ENCODE peak calls at places on chromosomes 2 and 18, in four cellular contexts. M, W, U and F are unnamed samples.

GRCh38 chr2:96869281-96869823 is 528 bp downstream of the SEMA4C start:
- DNase-seq in M (peak; percentile 85), W (no peak), U (peak; percentile 92), F (peak; percentile 64)

GRCh38 chr18:10526211-10526949 is 553 bp downstream of the NAPG start:
- DNase-seq in M (peak; percentile 69), W (peak; percentile 75), U (peak; percentile 83), F (peak; percentile 60)

GRCh38 chr2:240927390-240927781 is 21.2 kb downstream of the CROCC2 start:
- DNase-seq in M (no peak), W (no peak), U (no peak), F (no peak)

GRCh38 chr2:68193774-68194372 is 36.2 kb downstream of the PNO1 start:
- DNase-seq in M (no peak), W (no peak), U (no peak), F (no peak)

GRCh38 chr2:35548171-35548570 is 807.4 kb upstream of the CRIM1 start:
- DNase-seq in M (no peak), W (no peak), U (no peak), F (no peak)

GRCh38 chr18:56576826-56577573 is 61.4 kb downstream of the TXNL1 start:
- DNase-seq in M (no peak), W (no peak), U (no peak), F (peak; percentile 64)

GRCh38 chr18:26406854-26407517 is 141.4 kb downstream of the KCTD1 start:
- DNase-seq in M (no peak), W (no peak), U (no peak), F (no peak)

GRCh38 chr2:99520813-99521212 is 31.0 kb upstream of the REV1 start:
- DNase-seq in M (no peak), W (no peak), U (no peak), F (no peak)

GRCh38 chr2:42944744-42945415 is 152.5 kb upstream of the HAAO start:
- DNase-seq in M (no peak), W (no peak), U (no peak), F (no peak)

GRCh38 chr2:33059452-33060156 is 112.9 kb downstream of the LTBP1 start:
- DNase-seq in M (peak; percentile 17), W (no peak), U (no peak), F (no peak)

GRCh38 chr2:120400546-120400945 is 54.6 kb downstream of the INHBB start:
- DNase-seq in M (no peak), W (no peak), U (no peak), F (peak; percentile 7)

GRCh38 chr18:11043694-11044093 is 105.7 kb downstream of the PIEZO2 start:
- DNase-seq in M (no peak), W (no peak), U (no peak), F (no peak)

DNA sequence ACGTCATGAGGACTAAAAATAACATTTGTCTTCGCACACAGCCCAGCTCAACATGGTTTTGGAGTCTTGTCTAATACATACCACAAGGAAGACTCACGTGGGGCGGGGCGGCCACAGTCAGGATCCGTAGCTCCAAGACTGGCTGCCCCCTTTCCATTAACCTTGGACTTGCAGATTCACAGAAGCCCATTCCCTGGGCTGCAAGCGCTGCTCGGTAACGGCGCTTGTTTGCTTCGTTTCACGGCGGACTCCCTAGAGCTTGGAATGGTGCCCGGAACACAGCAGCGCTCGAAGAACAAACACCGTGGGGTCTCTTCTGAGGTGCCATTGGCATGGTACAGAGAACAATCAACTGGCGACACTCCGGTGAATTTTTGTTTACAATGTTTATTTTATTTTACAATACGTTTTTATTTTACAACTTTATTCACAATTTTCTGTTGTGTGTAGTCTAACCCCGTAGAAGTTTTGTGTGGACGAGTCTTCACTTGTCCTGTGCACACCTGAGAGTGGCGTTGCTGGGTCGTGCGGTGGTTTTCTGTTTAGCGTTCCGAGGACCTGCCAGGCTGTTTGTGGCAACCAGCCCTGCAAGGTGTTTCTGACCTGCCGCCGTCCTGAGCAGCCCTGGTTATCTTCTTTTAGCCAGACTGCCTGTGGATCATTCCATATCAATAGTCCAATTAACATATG is 126.5 kb downstream of the GALR1 start:
- DNase-seq in M (peak; percentile 70), W (no peak), U (no peak), F (peak; percentile 42)
- H3K4me1 ChIP-seq in M (no peaks in the 10 kb centered on the region), W (no peaks in the 10 kb centered on the region), U (no peaks in the 10 kb centered on the region), F (peaks cover 2% of the 10 kb centered on the region)

DNA sequence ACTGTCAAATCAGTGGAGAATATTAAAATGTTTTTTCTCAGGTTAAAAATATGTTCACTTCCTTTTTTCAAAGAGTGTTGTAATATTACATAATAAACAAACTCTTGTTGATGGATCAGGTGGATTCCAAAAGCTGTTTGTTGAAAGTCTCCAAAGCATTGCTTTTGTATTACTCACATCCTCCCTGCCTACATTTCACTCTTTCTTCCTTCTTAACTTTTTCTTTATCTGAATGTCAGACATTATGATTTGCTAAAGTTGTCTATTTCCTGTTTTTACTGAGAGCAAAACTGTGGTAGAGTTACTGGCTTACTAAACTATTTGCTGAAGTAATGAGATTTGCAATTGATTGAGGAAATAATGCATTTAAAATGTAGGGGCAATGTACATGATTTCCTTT is 92.1 kb downstream of the CDH19 start:
- DNase-seq in M (no peak), W (no peak), U (no peak), F (no peak)
- H3K27ac ChIP-seq in M (no peak overlapping the region), W (no peak overlapping the region), U (no peak overlapping the region), F (no peak overlapping the region)

DNA sequence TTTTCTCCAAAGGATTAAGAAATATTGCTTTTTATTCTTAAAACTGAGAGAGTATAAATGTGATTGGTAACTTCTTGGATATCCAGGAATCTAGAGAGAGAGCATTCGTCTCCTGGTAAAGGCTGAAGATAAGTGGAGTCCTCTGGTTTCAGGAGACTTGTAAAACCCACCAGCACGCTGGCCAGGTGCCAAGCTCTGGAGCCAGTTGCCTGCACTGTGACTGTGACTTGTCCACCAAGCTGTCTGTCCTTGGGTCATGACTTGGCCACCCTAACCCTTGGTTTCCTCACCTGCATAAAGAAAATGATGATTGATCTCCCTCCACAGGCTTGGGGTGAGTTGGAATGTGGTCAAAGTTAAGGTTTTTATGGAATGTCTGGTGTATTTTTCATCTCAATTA is 185.4 kb upstream of the NCKAP5 start:
- DNase-seq in M (no peak), W (no peak), U (no peak), F (no peak)
- H3K4me1 ChIP-seq in M (no peaks in the 10 kb centered on the region), W (no peaks in the 10 kb centered on the region), U (no peaks in the 10 kb centered on the region), F (peaks cover 17% of the 10 kb centered on the region)

DNA sequence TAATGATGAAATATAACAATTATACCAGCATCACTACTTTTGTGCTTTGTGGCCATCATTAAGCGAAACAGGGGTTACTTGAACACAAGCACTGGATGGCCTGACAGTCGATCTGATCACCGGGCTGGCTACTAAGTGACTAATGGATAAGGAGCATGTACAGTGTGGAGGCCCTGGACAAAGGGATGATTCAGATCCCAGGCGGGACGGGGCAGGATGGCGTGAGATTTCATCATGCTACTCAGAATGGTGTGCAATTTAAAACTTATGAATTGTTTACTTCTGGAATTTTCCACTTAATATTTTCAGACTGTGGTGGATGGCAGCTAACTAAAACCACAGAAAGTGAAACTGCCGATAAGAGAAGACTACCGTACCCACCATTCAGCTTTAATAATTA is 7.0 kb upstream of the CLIP4 start:
- DNase-seq in M (peak; percentile 14), W (no peak), U (no peak), F (no peak)
- H3K27ac ChIP-seq in M (no peak overlapping the region), W (no peak overlapping the region), U (no peak overlapping the region), F (no peak overlapping the region)

GRCh38 chr18:24009246-24009645 is 5.3 kb upstream of the TTC39C start:
- DNase-seq in M (no peak), W (no peak), U (no peak), F (no peak)
- H3K4me1 ChIP-seq in M (peaks cover 6% of the 10 kb centered on the region), W (peaks cover 66% of the 10 kb centered on the region), U (no peaks in the 10 kb centered on the region), F (no peaks in the 10 kb centered on the region)

DNA sequence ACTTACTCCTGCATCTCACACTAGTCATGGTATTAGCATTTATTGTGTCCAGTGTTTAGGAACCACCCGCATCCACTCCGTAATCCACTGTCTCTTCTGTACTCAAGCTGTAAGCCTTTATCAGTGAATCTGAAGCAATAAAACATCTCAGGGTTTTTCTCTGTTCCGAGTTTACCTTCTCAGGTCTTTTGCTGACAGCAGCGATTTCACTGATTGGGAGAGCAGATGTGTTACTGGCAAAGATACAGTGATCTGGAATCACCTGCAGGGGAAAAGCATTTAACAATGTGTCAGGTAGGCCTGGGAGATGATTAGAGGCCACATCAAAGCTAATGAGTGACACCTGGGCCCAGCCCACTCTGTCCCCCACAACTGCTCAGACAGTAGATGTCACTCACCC is 24.6 kb downstream of the GAREM2 start:
- DNase-seq in M (no peak), W (no peak), U (no peak), F (no peak)
- H3K27ac ChIP-seq in M (no peak overlapping the region), W (no peak overlapping the region), U (no peak overlapping the region), F (no peak overlapping the region)

DNA sequence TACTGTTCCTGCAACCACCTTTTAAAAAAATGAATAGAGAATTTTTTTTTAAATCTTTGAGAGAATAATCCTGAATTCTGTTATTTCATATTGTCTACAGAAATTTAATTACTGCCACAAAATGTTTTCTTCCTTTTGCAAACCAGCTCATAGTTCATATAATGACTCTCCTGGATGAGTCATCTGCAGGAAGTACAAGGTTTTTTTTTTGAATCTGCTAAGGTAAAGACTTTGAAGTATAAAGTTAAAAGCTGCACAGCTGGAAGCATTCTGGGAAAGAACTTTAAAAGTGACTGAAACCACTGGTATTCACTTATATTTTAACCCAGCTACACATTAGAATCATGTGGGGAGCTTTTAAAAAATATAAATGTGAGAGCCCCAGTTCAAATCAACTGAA is 25.4 kb downstream of the SESTD1 start:
- DNase-seq in M (no peak), W (no peak), U (no peak), F (no peak)
- H3K4me1 ChIP-seq in M (peaks cover 28% of the 10 kb centered on the region), W (no peaks in the 10 kb centered on the region), U (peaks cover 2% of the 10 kb centered on the region), F (peaks cover 10% of the 10 kb centered on the region)

GRCh38 chr18:76457475-76457874 is 37.6 kb downstream of the ZNF516 start:
- DNase-seq in M (no peak), W (no peak), U (peak; percentile 24), F (peak; percentile 16)
- H3K27ac ChIP-seq in M (no peak overlapping the region), W (no peak overlapping the region), U (no peak overlapping the region), F (peak overlapping the region; percentile 43)

GRCh38 chr18:59699750-59700534 is 2.7 kb upstream of the CCBE1 start:
- DNase-seq in M (no peak), W (no peak), U (no peak), F (no peak)
- H3K4me1 ChIP-seq in M (peaks cover 22% of the 10 kb centered on the region), W (no peaks in the 10 kb centered on the region), U (no peaks in the 10 kb centered on the region), F (peaks cover 5% of the 10 kb centered on the region)